ENCODE peak calls at places on chromosomes 12 and 14, in six cellular contexts. P is T-helper 1 cell; Z is NCI-H446; V is activated CD8-positive, alpha-beta memory T cell treated with anti-CD3 and anti-CD28 coated beads, Interleukin-2, amount 50 U/mL, for 48 hours; B is nucleus accumbens; G is HCEC 1CT. D is an unnamed sample.

GRCh38 chr14:54981698-54982097 is 45.2 kb downstream of the WDHD1 start:
- DNase-seq in P (no peak), Z (peak; percentile 1), V (no peak), B (no peak), G (peak; percentile 30), D (no peak)

GRCh38 chr12:74747305-74747704 is 209.7 kb downstream of the ATXN7L3B start:
- DNase-seq in P (no peak), Z (peak; percentile 31), V (no peak), B (no peak), G (peak; percentile 19), D (no peak)

GRCh38 chr14:22007278-22008097 is 333.9 kb upstream of the OR4E1 start:
- DNase-seq in P (no peak), Z (no peak), V (no peak), B (no peak), G (no peak), D (no peak)

GRCh38 chr12:90908465-90908864 is 46.5 kb downstream of the CCER1 start:
- DNase-seq in P (no peak), Z (no peak), V (no peak), B (no peak), G (peak; percentile 79), D (no peak)

GRCh38 chr12:121590476-121591143 is 9.8 kb upstream of the KDM2B start:
- DNase-seq in P (no peak), Z (no peak), V (peak; percentile 72), B (no peak), G (peak; percentile 77), D (no peak)

GRCh38 chr12:98618952-98619351 is 25.5 kb downstream of the SLC25A3 start:
- DNase-seq in P (no peak), Z (no peak), V (no peak), B (no peak), G (peak; percentile 60), D (peak; percentile 15)

GRCh38 chr12:89731064-89731463 is 22.4 kb upstream of the ATP2B1 start:
- DNase-seq in P (no peak), Z (no peak), V (no peak), B (no peak), G (peak; percentile 84), D (no peak)

GRCh38 chr12:89156324-89156723 is 196.0 kb downstream of the DUSP6 start:
- DNase-seq in P (no peak), Z (no peak), V (no peak), B (no peak), G (no peak), D (peak; percentile 10)

GRCh38 chr12:30978639-30979038 is 52.1 kb downstream of the TSPAN11 start:
- DNase-seq in P (no peak), Z (no peak), V (no peak), B (no peak), G (no peak), D (no peak)